ENCODE peak calls at places on chromosomes 11 and 22, in ten cellular contexts. H is CD4-positive, CD25-positive, alpha-beta regulatory T cell; U is esophagus squamous epithelium; W is psoas muscle; N is GM23248; D is CD8-positive, alpha-beta T cell; Z is lower lobe of right lung; F is HepG2; I is PC-9; R is osteoblast. O is an unnamed sample. For H3K4me1, the result is how much of the 10 kb centered on the place peaks cover.

GRCh38 chr11:36672815-36673450 is 74.9 kb upstream of the RAG2 start:
- DNase-seq in H (peak), U (no peak), W (no peak), N (peak), D (no peak), Z (no peak), F (peak), I (no peak), R (peak), O (no peak)

GRCh38 chr11:18987454-18988231 is 48.4 kb upstream of the MRGPRX1 start:
- DNase-seq in H (no peak), U (no peak), W (no peak), N (peak), D (no peak), Z (no peak), F (no peak), I (no peak), R (peak), O (no peak)

GRCh38 chr22:26436903-26437515 is 7.9 kb downstream of the ASPHD2 start:
- DNase-seq in H (no peak), U (no peak), W (no peak), N (no peak), D (no peak), Z (no peak), F (no peak), I (no peak), R (no peak), O (no peak)

GRCh38 chr22:24510694-24511625 is 15.8 kb downstream of the UPB1 start:
- DNase-seq in H (no peak), U (no peak), W (peak), N (peak), D (no peak), Z (no peak), F (peak), I (no peak), R (peak), O (no peak)

GRCh38 chr11:2448661-2449547 is 4.1 kb downstream of the KCNQ1 start:
- DNase-seq in H (no peak), U (no peak), W (peak), N (no peak), D (no peak), Z (no peak), F (no peak), I (no peak), R (peak), O (no peak)

GRCh38 chr11:65212226-65212801 is 30.6 kb downstream of the CAPN1 start:
- DNase-seq in H (no peak), U (no peak), W (no peak), N (no peak), D (no peak), Z (no peak), F (no peak), I (no peak), R (peak), O (no peak)

GRCh38 chr22:48779211-48779643 is 1048.4 kb downstream of the BRD1 start:
- DNase-seq in H (no peak), U (no peak), W (no peak), N (no peak), D (peak), Z (no peak), F (no peak), I (no peak), R (no peak), O (no peak)

GRCh38 chr11:130848361-130849214 is 67.7 kb downstream of the SNX19 start:
- DNase-seq in H (no peak), U (no peak), W (no peak), N (no peak), D (no peak), Z (no peak), F (no peak), I (no peak), R (no peak), O (no peak)

GRCh38 chr11:121466063-121466794 is 13.5 kb upstream of the SORL1-AS1 start:
- DNase-seq in H (no peak), U (no peak), W (peak), N (peak), D (no peak), Z (peak), F (peak), I (peak), R (peak), O (no peak)

GRCh38 chr22:30201970-30202369 is 44.6 kb downstream of the LIF start:
- DNase-seq in H (no peak), U (no peak), W (no peak), N (peak), D (no peak), Z (no peak), F (no peak), I (no peak), R (peak), O (no peak)

GRCh38 chr22:44735518-44736428 is 16.6 kb upstream of the ARHGAP8 start:
- DNase-seq in H (peak), U (no peak), W (peak), N (peak), D (peak), Z (peak), F (peak), I (peak), R (peak), O (peak)

DNA sequence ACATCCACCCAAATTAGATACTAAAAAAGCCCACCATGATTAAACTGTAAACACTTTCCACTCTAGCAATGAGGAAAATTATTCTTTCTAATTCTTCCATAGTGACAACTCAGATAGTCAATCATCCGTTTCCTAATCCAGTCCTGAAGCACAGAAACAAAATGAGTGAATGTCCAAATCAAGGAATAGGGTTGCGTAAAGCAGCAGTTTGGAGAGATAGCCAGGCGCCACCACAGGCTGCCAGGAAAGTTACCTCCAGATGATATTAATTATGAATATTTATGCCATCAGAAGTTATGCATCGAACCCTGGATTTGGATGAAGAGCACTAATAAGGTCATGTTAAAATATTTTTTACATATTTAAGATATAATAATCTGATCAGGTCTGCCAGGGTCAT is 63.2 kb downstream of the ETS1 start:
- DNase-seq in H (no peak), U (no peak), W (no peak), N (peak), D (no peak), Z (no peak), F (no peak), I (no peak), R (no peak), O (no peak)
- H3K4me1 ChIP-seq in H (half or more), U (under half), W (under half), N (under half), D (half or more), Z (under half), F (under half), I (half or more), R (under half), O (half or more)

GRCh38 chr11:124310746-124311145 is 3.0 kb downstream of the OR8D1 start:
- DNase-seq in H (no peak), U (no peak), W (no peak), N (no peak), D (no peak), Z (no peak), F (no peak), I (no peak), R (no peak), O (no peak)
- H3K4me3 ChIP-seq in H (no peak), U (no peak), W (no peak), N (no peak), D (no peak), Z (no peak), F (no peak), I (no peak), R (no peak), O (no peak)

GRCh38 chr11:110478410-110478809 is 48.7 kb downstream of the FDX1 start:
- DNase-seq in H (no peak), U (no peak), W (no peak), N (no peak), D (no peak), Z (no peak), F (no peak), I (no peak), R (no peak), O (no peak)

GRCh38 chr11:110481523-110481922 is 51.8 kb downstream of the FDX1 start:
- DNase-seq in H (no peak), U (no peak), W (no peak), N (no peak), D (no peak), Z (no peak), F (no peak), I (no peak), R (no peak), O (no peak)

GRCh38 chr11:110479070-110479444 is 49.3 kb downstream of the FDX1 start:
- DNase-seq in H (no peak), U (no peak), W (no peak), N (no peak), D (no peak), Z (no peak), F (no peak), I (no peak), R (no peak), O (no peak)

GRCh38 chr11:110474578-110474977 is 44.8 kb downstream of the FDX1 start:
- DNase-seq in H (no peak), U (no peak), W (no peak), N (no peak), D (no peak), Z (no peak), F (no peak), I (no peak), R (no peak), O (no peak)

GRCh38 chr11:110479445-110480101 is 49.8 kb downstream of the FDX1 start:
- DNase-seq in H (no peak), U (no peak), W (no peak), N (peak), D (no peak), Z (no peak), F (no peak), I (no peak), R (no peak), O (no peak)
- H3K27ac ChIP-seq in H (no peak), U (no peak), W (peak), N (no peak), D (no peak), Z (no peak), F (no peak), I (no peak), R (no peak), O (no peak)

DNA sequence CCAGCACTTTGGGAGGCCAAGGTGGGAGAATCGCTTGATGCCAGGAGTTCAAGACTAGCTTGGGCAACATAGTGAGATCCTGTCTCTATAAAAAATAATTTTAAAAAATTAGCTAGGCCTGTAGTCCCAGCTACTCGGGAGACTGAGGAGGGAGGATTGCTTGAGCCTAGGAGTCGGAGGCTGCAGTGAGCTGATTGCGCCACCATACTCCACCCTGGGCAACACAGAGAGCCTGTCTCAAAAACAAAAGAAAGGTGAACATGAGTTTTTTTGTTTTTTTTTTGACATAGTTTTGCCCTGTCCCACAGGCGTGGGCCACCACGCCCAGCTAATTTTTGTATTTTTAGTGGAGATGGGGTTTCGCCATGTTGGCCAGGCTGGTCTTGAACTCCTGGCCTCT is 17.6 kb downstream of the MED15 start:
- DNase-seq in H (no peak), U (no peak), W (no peak), N (no peak), D (no peak), Z (no peak), F (no peak), I (no peak), R (no peak), O (no peak)
- H3K4me1 ChIP-seq in H (under half), U (under half), W (under half), N (half or more), D (under half), Z (under half), F (under half), I (under half), R (under half), O (half or more)

GRCh38 chr11:60925685-60926267 is 1.5 kb downstream of the TMEM132A start:
- DNase-seq in H (no peak), U (no peak), W (no peak), N (peak), D (no peak), Z (no peak), F (no peak), I (no peak), R (peak), O (no peak)
- H3K4me3 ChIP-seq in H (no peak), U (peak), W (no peak), N (peak), D (no peak), Z (peak), F (no peak), I (peak), R (peak), O (no peak)

DNA sequence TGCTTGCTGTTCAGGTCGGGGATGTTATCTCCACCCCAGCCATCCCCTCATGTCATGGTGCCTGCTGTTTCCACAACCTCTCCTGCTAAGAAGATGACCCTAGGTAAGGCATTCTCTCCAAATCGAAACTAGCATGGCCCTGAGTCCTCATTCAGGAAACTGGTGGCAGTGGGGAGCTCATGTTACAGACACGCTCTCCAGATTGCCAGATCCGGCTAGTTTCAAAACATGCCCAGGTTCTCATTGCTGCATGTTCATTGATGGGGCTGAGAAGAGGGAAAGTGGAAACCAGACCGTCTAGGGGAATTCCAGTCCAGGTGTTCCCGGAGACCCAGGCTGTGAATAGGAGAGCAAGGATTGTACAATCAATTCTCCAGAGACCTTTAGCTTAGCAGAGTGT is 105.6 kb upstream of the KIRREL3 start:
- DNase-seq in H (no peak), U (no peak), W (no peak), N (peak), D (no peak), Z (no peak), F (no peak), I (peak), R (no peak), O (no peak)
- H3K27ac ChIP-seq in H (no peak), U (no peak), W (no peak), N (no peak), D (no peak), Z (no peak), F (no peak), I (no peak), R (no peak), O (no peak)

GRCh38 chr11:69055598-69056516 is 7.1 kb downstream of the TPCN2 start:
- DNase-seq in H (no peak), U (no peak), W (no peak), N (no peak), D (no peak), Z (peak), F (no peak), I (no peak), R (peak), O (peak)
- H3K4me1 ChIP-seq in H (under half), U (under half), W (under half), N (under half), D (under half), Z (under half), F (under half), I (under half), R (under half), O (under half)

DNA sequence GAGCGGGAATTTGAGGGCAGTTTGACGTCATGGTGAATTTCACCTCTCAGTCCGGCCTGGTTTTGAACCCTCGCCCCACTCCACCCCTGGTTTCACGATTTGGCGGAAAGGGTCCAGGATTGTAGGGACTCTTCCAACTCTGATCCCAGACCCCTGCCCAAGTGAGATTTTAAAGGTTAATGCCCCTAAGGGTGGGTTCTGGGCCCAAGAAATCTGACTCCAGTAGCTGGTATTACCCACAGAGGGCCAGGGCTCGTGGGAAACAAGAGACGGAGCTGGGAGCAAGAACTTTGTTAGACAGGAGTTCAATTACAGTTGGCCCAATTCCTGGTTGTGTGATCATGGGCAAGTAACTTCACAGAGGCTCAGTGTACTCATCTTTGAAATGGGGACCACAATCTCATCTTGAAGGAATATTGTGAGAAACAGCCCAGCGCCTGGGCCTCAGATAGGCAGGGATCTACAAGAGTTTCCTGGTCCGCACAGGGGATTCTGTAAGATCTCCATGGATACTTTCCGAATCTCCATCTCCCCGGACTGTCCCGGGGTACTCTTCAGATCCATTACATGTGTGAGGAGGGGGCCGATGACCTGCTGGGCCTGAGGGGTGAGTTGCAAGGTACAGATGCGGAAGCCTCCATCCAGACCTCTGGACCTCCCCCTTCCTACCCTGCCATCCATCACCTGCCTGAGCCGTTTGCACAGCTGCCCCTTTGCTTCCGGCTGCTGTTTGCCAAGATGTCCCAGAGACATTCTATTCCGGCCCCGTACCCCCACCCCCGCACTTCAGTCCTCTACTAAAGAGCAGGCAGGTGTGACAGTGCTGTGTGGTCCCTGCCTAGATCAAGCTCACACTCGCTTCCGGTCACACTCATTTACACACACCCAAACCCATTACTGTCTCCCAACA is 685 bp upstream of the CALCA start:
- DNase-seq in H (no peak), U (no peak), W (no peak), N (no peak), D (no peak), Z (no peak), F (no peak), I (no peak), R (peak), O (no peak)
- H3K4me3 ChIP-seq in H (peak), U (no peak), W (no peak), N (no peak), D (peak), Z (no peak), F (no peak), I (no peak), R (no peak), O (peak)

DNA sequence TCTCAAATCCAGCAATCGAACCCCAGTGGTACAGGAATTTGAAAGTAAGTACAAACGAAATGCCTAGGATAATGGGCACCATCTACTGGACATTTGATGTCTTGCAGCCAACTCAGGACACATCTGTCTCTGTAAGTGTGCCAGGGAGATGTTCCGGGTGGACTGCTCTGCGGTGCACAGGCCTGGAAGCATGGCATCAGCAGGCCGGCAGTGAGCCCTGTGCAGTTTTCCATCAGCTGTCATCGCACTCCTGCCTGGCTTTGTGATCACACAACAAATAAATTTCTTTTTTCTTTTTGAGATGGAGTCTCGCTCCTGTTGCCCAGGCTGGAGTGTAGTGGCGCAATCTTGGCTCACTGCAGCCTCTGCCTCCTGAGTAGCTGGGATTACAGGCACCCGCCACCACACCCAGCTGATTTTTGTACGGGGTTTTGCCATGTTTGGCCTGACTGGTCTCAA is 71.0 kb downstream of the JAM3 start:
- DNase-seq in H (peak), U (no peak), W (no peak), N (peak), D (peak), Z (no peak), F (peak), I (peak), R (peak), O (no peak)
- H3K27ac ChIP-seq in H (no peak), U (peak), W (no peak), N (no peak), D (no peak), Z (no peak), F (no peak), I (no peak), R (no peak), O (no peak)